ENCODE peak calls at places on chromosomes 3 and 15, in seven cellular contexts. One of them, this sample, is unnamed.

GRCh38 chr15:46589088-46589487 is 954.3 kb downstream of the SQOR start:
- DNase-seq in heart left ventricle: no peak
- DNase-seq in stimulated activated CD8-positive, alpha-beta memory T cell treated with anti-CD3 and anti-CD28 coated beads, Interleukin-15, amount 100 ng/mL, for 1 hour: no peak
- DNase-seq in NCI-H1092 treated with DMSO at 0.1 percent for 48 hours: no peak
- DNase-seq in fibroblast of pulmonary artery: no peak
- DNase-seq in upper lobe of right lung: no peak
- DNase-seq in Right ventricle myocardium superior: no peak
- DNase-seq in this sample: no peak

GRCh38 chr3:184129012-184129411 is 6.1 kb upstream of the EIF2B5 start:
- DNase-seq in fibroblast of pulmonary artery: peak
- DNase-seq in upper lobe of right lung: peak
- DNase-seq in Right ventricle myocardium superior: no peak
- DNase-seq in NCI-H1092 treated with DMSO at 0.1 percent for 48 hours: no peak
- DNase-seq in heart left ventricle: no peak
- DNase-seq in stimulated activated CD8-positive, alpha-beta memory T cell treated with anti-CD3 and anti-CD28 coated beads, Interleukin-15, amount 100 ng/mL, for 1 hour: no peak
- DNase-seq in this sample: no peak

GRCh38 chr15:80214979-80215378 is 37.0 kb downstream of the CTXND1 start:
- DNase-seq in fibroblast of pulmonary artery: no peak
- DNase-seq in heart left ventricle: no peak
- DNase-seq in NCI-H1092 treated with DMSO at 0.1 percent for 48 hours: no peak
- DNase-seq in upper lobe of right lung: no peak
- DNase-seq in stimulated activated CD8-positive, alpha-beta memory T cell treated with anti-CD3 and anti-CD28 coated beads, Interleukin-15, amount 100 ng/mL, for 1 hour: no peak
- DNase-seq in Right ventricle myocardium superior: no peak
- DNase-seq in this sample: no peak

GRCh38 chr3:149009732-149010131 is 18.4 kb downstream of the GYG1 start:
- DNase-seq in stimulated activated CD8-positive, alpha-beta memory T cell treated with anti-CD3 and anti-CD28 coated beads, Interleukin-15, amount 100 ng/mL, for 1 hour: peak
- DNase-seq in heart left ventricle: no peak
- DNase-seq in Right ventricle myocardium superior: no peak
- DNase-seq in fibroblast of pulmonary artery: no peak
- DNase-seq in upper lobe of right lung: no peak
- DNase-seq in NCI-H1092 treated with DMSO at 0.1 percent for 48 hours: no peak
- DNase-seq in this sample: peak

GRCh38 chr3:27073903-27074302 is 295.3 kb downstream of the NEK10 start:
- DNase-seq in NCI-H1092 treated with DMSO at 0.1 percent for 48 hours: no peak
- DNase-seq in upper lobe of right lung: no peak
- DNase-seq in fibroblast of pulmonary artery: no peak
- DNase-seq in heart left ventricle: no peak
- DNase-seq in stimulated activated CD8-positive, alpha-beta memory T cell treated with anti-CD3 and anti-CD28 coated beads, Interleukin-15, amount 100 ng/mL, for 1 hour: no peak
- DNase-seq in Right ventricle myocardium superior: no peak
- DNase-seq in this sample: no peak

GRCh38 chr15:60548101-60548500 is 69.2 kb upstream of the ICE2 start:
- DNase-seq in NCI-H1092 treated with DMSO at 0.1 percent for 48 hours: no peak
- DNase-seq in Right ventricle myocardium superior: no peak
- DNase-seq in fibroblast of pulmonary artery: no peak
- DNase-seq in upper lobe of right lung: no peak
- DNase-seq in stimulated activated CD8-positive, alpha-beta memory T cell treated with anti-CD3 and anti-CD28 coated beads, Interleukin-15, amount 100 ng/mL, for 1 hour: no peak
- DNase-seq in heart left ventricle: no peak
- DNase-seq in this sample: peak

GRCh38 chr15:58510715-58511465 is 79.1 kb downstream of the LIPC start:
- DNase-seq in Right ventricle myocardium superior: no peak
- DNase-seq in upper lobe of right lung: no peak
- DNase-seq in NCI-H1092 treated with DMSO at 0.1 percent for 48 hours: no peak
- DNase-seq in heart left ventricle: no peak
- DNase-seq in fibroblast of pulmonary artery: peak
- DNase-seq in stimulated activated CD8-positive, alpha-beta memory T cell treated with anti-CD3 and anti-CD28 coated beads, Interleukin-15, amount 100 ng/mL, for 1 hour: no peak
- DNase-seq in this sample: no peak

GRCh38 chr15:51450001-51450400 is 108.5 kb downstream of the GLDN start:
- DNase-seq in NCI-H1092 treated with DMSO at 0.1 percent for 48 hours: no peak
- DNase-seq in heart left ventricle: no peak
- DNase-seq in fibroblast of pulmonary artery: peak
- DNase-seq in upper lobe of right lung: no peak
- DNase-seq in Right ventricle myocardium superior: no peak
- DNase-seq in stimulated activated CD8-positive, alpha-beta memory T cell treated with anti-CD3 and anti-CD28 coated beads, Interleukin-15, amount 100 ng/mL, for 1 hour: no peak
- DNase-seq in this sample: no peak

GRCh38 chr15:29568840-29569532 is 253.3 kb downstream of the TJP1 start:
- DNase-seq in upper lobe of right lung: no peak
- DNase-seq in Right ventricle myocardium superior: no peak
- DNase-seq in fibroblast of pulmonary artery: peak
- DNase-seq in heart left ventricle: no peak
- DNase-seq in stimulated activated CD8-positive, alpha-beta memory T cell treated with anti-CD3 and anti-CD28 coated beads, Interleukin-15, amount 100 ng/mL, for 1 hour: no peak
- DNase-seq in NCI-H1092 treated with DMSO at 0.1 percent for 48 hours: peak
- DNase-seq in this sample: no peak

GRCh38 chr3:193928354-193929209 is 207.4 kb upstream of the HES1 start:
- DNase-seq in heart left ventricle: no peak
- DNase-seq in upper lobe of right lung: no peak
- DNase-seq in Right ventricle myocardium superior: no peak
- DNase-seq in stimulated activated CD8-positive, alpha-beta memory T cell treated with anti-CD3 and anti-CD28 coated beads, Interleukin-15, amount 100 ng/mL, for 1 hour: no peak
- DNase-seq in fibroblast of pulmonary artery: peak
- DNase-seq in NCI-H1092 treated with DMSO at 0.1 percent for 48 hours: no peak
- DNase-seq in this sample: no peak

GRCh38 chr3:90092994-90093393 is 985.6 kb downstream of the EPHA3 start:
- DNase-seq in stimulated activated CD8-positive, alpha-beta memory T cell treated with anti-CD3 and anti-CD28 coated beads, Interleukin-15, amount 100 ng/mL, for 1 hour: no peak
- DNase-seq in heart left ventricle: no peak
- DNase-seq in NCI-H1092 treated with DMSO at 0.1 percent for 48 hours: peak
- DNase-seq in upper lobe of right lung: no peak
- DNase-seq in Right ventricle myocardium superior: no peak
- DNase-seq in fibroblast of pulmonary artery: peak
- DNase-seq in this sample: no peak

GRCh38 chr3:194671511-194671899 is 486 bp downstream of the LSG1 start:
- DNase-seq in upper lobe of right lung: no peak
- DNase-seq in NCI-H1092 treated with DMSO at 0.1 percent for 48 hours: peak
- DNase-seq in Right ventricle myocardium superior: no peak
- DNase-seq in stimulated activated CD8-positive, alpha-beta memory T cell treated with anti-CD3 and anti-CD28 coated beads, Interleukin-15, amount 100 ng/mL, for 1 hour: no peak
- DNase-seq in fibroblast of pulmonary artery: peak
- DNase-seq in heart left ventricle: no peak
- DNase-seq in this sample: no peak

GRCh38 chr15:88331291-88331690 is 74.8 kb upstream of the NTRK3 start:
- DNase-seq in heart left ventricle: peak
- DNase-seq in NCI-H1092 treated with DMSO at 0.1 percent for 48 hours: peak
- DNase-seq in stimulated activated CD8-positive, alpha-beta memory T cell treated with anti-CD3 and anti-CD28 coated beads, Interleukin-15, amount 100 ng/mL, for 1 hour: peak
- DNase-seq in Right ventricle myocardium superior: no peak
- DNase-seq in fibroblast of pulmonary artery: peak
- DNase-seq in upper lobe of right lung: no peak
- DNase-seq in this sample: peak

GRCh38 chr15:62506217-62506805 is 341.2 kb upstream of the C2CD4B start:
- DNase-seq in upper lobe of right lung: no peak
- DNase-seq in Right ventricle myocardium superior: no peak
- DNase-seq in NCI-H1092 treated with DMSO at 0.1 percent for 48 hours: no peak
- DNase-seq in heart left ventricle: peak
- DNase-seq in stimulated activated CD8-positive, alpha-beta memory T cell treated with anti-CD3 and anti-CD28 coated beads, Interleukin-15, amount 100 ng/mL, for 1 hour: no peak
- DNase-seq in fibroblast of pulmonary artery: peak
- DNase-seq in this sample: no peak

GRCh38 chr15:95347846-95348245 is 982.7 kb upstream of the NR2F2 start:
- DNase-seq in heart left ventricle: no peak
- DNase-seq in Right ventricle myocardium superior: no peak
- DNase-seq in fibroblast of pulmonary artery: no peak
- DNase-seq in stimulated activated CD8-positive, alpha-beta memory T cell treated with anti-CD3 and anti-CD28 coated beads, Interleukin-15, amount 100 ng/mL, for 1 hour: no peak
- DNase-seq in upper lobe of right lung: no peak
- DNase-seq in NCI-H1092 treated with DMSO at 0.1 percent for 48 hours: no peak
- DNase-seq in this sample: no peak

GRCh38 chr15:75731248-75732100 is 18.8 kb upstream of the CSPG4 start:
- DNase-seq in Right ventricle myocardium superior: peak
- DNase-seq in upper lobe of right lung: peak
- DNase-seq in fibroblast of pulmonary artery: peak
- DNase-seq in heart left ventricle: peak
- DNase-seq in NCI-H1092 treated with DMSO at 0.1 percent for 48 hours: peak
- DNase-seq in stimulated activated CD8-positive, alpha-beta memory T cell treated with anti-CD3 and anti-CD28 coated beads, Interleukin-15, amount 100 ng/mL, for 1 hour: no peak
- DNase-seq in this sample: no peak

GRCh38 chr3:183210862-183211341 is 42.2 kb upstream of the B3GNT5 start:
- DNase-seq in fibroblast of pulmonary artery: no peak
- DNase-seq in stimulated activated CD8-positive, alpha-beta memory T cell treated with anti-CD3 and anti-CD28 coated beads, Interleukin-15, amount 100 ng/mL, for 1 hour: no peak
- DNase-seq in heart left ventricle: peak
- DNase-seq in upper lobe of right lung: no peak
- DNase-seq in NCI-H1092 treated with DMSO at 0.1 percent for 48 hours: no peak
- DNase-seq in Right ventricle myocardium superior: peak
- DNase-seq in this sample: no peak

This sample was measured in activated T-helper 2 cell treated with anti-CD3 and anti-CD28 coated beads, Interferon-gamma antibody, Interleukin-2, Interleukin-4, amounts not matched to agents 10 μg/mL and 5 μg/mL and 100 μg/mL, durations not matched to agents 14 hours and 24 hours and 36 hours.